ENCODE peak calls at places on chromosomes 11 and 22, in seven cellular contexts. I, J, T, W, Q, E and X are unnamed samples.

GRCh38 chr22:44574057-44574456 is 76.0 kb upstream of the RTL6 start:
- DNase-seq in I (no peak), J (no peak), T (no peak), W (no peak), Q (peak; percentile 91), E (no peak), X (no peak)

GRCh38 chr11:122050021-122050710 is 65.8 kb downstream of the BLID start:
- DNase-seq in I (no peak), J (no peak), T (no peak), W (no peak), Q (no peak), E (no peak), X (no peak)

GRCh38 chr11:75280227-75280671 is 39.7 kb downstream of the TPBGL start:
- DNase-seq in I (peak; percentile 78), J (peak; percentile 87), T (peak; percentile 82), W (peak; percentile 54), Q (peak; percentile 80), E (peak; percentile 71), X (peak; percentile 76)

GRCh38 chr22:43628253-43628649 is 183.9 kb downstream of the EFCAB6 start:
- DNase-seq in I (no peak), J (no peak), T (no peak), W (no peak), Q (no peak), E (no peak), X (no peak)

GRCh38 chr11:84289381-84289906 is 1003.3 kb upstream of the CCDC90B start:
- DNase-seq in I (no peak), J (no peak), T (no peak), W (no peak), Q (no peak), E (no peak), X (no peak)

GRCh38 chr22:50236731-50237409 is 8.0 kb downstream of the TUBGCP6 start:
- DNase-seq in I (peak; percentile 34), J (no peak), T (peak; percentile 42), W (no peak), Q (no peak), E (no peak), X (no peak)

GRCh38 chr11:659532-660085 is 22.5 kb downstream of the DRD4 start:
- DNase-seq in I (peak; percentile 70), J (no peak), T (no peak), W (no peak), Q (no peak), E (no peak), X (no peak)

GRCh38 chr11:66725646-66726045 is 3.4 kb downstream of the SPTBN2 start:
- DNase-seq in I (no peak), J (no peak), T (no peak), W (no peak), Q (no peak), E (no peak), X (no peak)

GRCh38 chr11:31412946-31413345 is 43.3 kb downstream of the DNAJC24 start:
- DNase-seq in I (no peak), J (no peak), T (no peak), W (no peak), Q (no peak), E (no peak), X (no peak)

GRCh38 chr11:61636676-61637075 is 43.5 kb upstream of the DAGLA start:
- DNase-seq in I (no peak), J (no peak), T (no peak), W (no peak), Q (no peak), E (no peak), X (no peak)

GRCh38 chr11:122097419-122098001 is 18.5 kb downstream of the BLID start:
- DNase-seq in I (no peak), J (no peak), T (no peak), W (no peak), Q (no peak), E (no peak), X (no peak)

GRCh38 chr22:44735518-44736428 is 16.6 kb upstream of the ARHGAP8 start:
- DNase-seq in I (peak; percentile 56), J (peak; percentile 89), T (peak; percentile 65), W (peak; percentile 44), Q (peak; percentile 80), E (peak; percentile 65), X (peak; percentile 84)

GRCh38 chr22:23533328-23533762 is 46.7 kb downstream of the IGLL1 start:
- DNase-seq in I (no peak), J (no peak), T (peak; percentile 28), W (peak; percentile 59), Q (peak; percentile 37), E (peak; percentile 19), X (no peak)

GRCh38 chr11:65417702-65418430 is 4.7 kb upstream of the NEAT1 start:
- DNase-seq in I (no peak), J (no peak), T (peak; percentile 79), W (no peak), Q (peak; percentile 57), E (peak; percentile 64), X (peak; percentile 75)

GRCh38 chr11:126082251-126083109 is 19.8 kb upstream of the CDON start:
- DNase-seq in I (no peak), J (no peak), T (no peak), W (no peak), Q (no peak), E (peak; percentile 70), X (no peak)

GRCh38 chr11:80616070-80616800 is 1175.4 kb upstream of the TENM4 start:
- DNase-seq in I (no peak), J (no peak), T (no peak), W (no peak), Q (no peak), E (no peak), X (no peak)

GRCh38 chr22:38549106-38549884 is 20.7 kb downstream of the DMC1 start:
- DNase-seq in I (no peak), J (no peak), T (no peak), W (no peak), Q (no peak), E (no peak), X (no peak)

GRCh38 chr22:26766510-26767350 is 109.3 kb downstream of the MIAT start:
- DNase-seq in I (no peak), J (no peak), T (no peak), W (no peak), Q (no peak), E (no peak), X (no peak)

GRCh38 chr22:20749453-20749852 is 24.5 kb upstream of the SERPIND1 start:
- DNase-seq in I (no peak), J (no peak), T (no peak), W (no peak), Q (no peak), E (no peak), X (no peak)

GRCh38 chr22:20752104-20752741 is 21.7 kb upstream of the SERPIND1 start:
- DNase-seq in I (no peak), J (no peak), T (no peak), W (no peak), Q (no peak), E (no peak), X (peak; percentile 37)

GRCh38 chr22:20750461-20751184 is 23.3 kb upstream of the SERPIND1 start:
- DNase-seq in I (peak; percentile 25), J (peak; percentile 46), T (no peak), W (no peak), Q (peak; percentile 87), E (peak; percentile 74), X (peak; percentile 78)

GRCh38 chr22:20752873-20753272 is 21.0 kb upstream of the SERPIND1 start:
- DNase-seq in I (no peak), J (no peak), T (no peak), W (no peak), Q (no peak), E (no peak), X (peak; percentile 19)

GRCh38 chr22:20751185-20751851 is 22.6 kb upstream of the SERPIND1 start:
- DNase-seq in I (no peak), J (no peak), T (no peak), W (no peak), Q (no peak), E (no peak), X (no peak)
- H3K27ac ChIP-seq in I (no peak overlapping the region), J (no peak overlapping the region), T (no peak overlapping the region), W (no peak overlapping the region), Q (no peak overlapping the region), E (no peak overlapping the region), X (no peak overlapping the region)

GRCh38 chr11:50073113-50074105 is 40.7 kb downstream of the OR4C45 start:
- DNase-seq in I (no peak), J (no peak), T (no peak), W (no peak), Q (no peak), E (no peak), X (no peak)
- H3K9me3 ChIP-seq in I (peaks cover 6% of the 10 kb centered on the region), J (no peaks in the 10 kb centered on the region), T (peaks cover 42% of the 10 kb centered on the region), W (peaks cover 82% of the 10 kb centered on the region), Q (no peaks in the 10 kb centered on the region), E (peaks cover 20% of the 10 kb centered on the region), X (no peaks in the 10 kb centered on the region)

GRCh38 chr22:46451741-46452140 is 85.7 kb downstream of the CELSR1 start:
- DNase-seq in I (no peak), J (no peak), T (no peak), W (no peak), Q (no peak), E (no peak), X (no peak)
- H3K27me3 ChIP-seq in I (no peaks in the 10 kb centered on the region), J (no peaks in the 10 kb centered on the region), T (no peaks in the 10 kb centered on the region), W (no peaks in the 10 kb centered on the region), Q (no peaks in the 10 kb centered on the region), E (peaks cover 50% of the 10 kb centered on the region), X (no peaks in the 10 kb centered on the region)

DNA sequence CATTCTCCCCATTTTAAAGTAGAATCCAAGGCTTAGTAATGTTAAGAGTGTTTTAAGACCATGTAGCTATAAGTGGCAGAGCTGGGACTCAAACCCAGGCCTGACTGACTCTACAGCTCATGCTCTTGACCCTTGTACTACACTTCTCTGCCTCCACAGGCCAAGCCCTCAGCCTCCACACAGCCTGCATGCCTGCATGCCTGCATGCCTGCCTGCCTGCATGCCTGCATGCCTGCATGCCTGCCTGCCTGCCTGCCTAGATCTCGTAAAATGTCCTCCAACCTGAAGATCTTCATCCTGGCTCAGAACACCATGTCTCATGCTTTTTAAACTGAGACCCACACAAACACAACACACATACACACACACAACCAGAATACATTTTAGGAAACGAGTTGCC is 18.6 kb downstream of the TBC1D10A start:
- DNase-seq in I (no peak), J (no peak), T (no peak), W (no peak), Q (no peak), E (no peak), X (no peak)
- H3K27ac ChIP-seq in I (peak overlapping the region; percentile 29), J (no peak overlapping the region), T (peak overlapping the region; percentile 80), W (no peak overlapping the region), Q (no peak overlapping the region), E (no peak overlapping the region), X (no peak overlapping the region)